ENCODE peak calls at places on chromosome 20, in four cellular contexts. R is HT1080, L is endodermal cell, I is thoracic aorta. W is an unnamed sample.

GRCh38 chr20:62269871-62270270 is 31.6 kb downstream of the OSBPL2 start:
- DNase-seq in R (no peak), I (no peak), L (no peak), W (no peak)

GRCh38 chr20:13212750-13213149 is 8.3 kb upstream of the ISM1 start:
- DNase-seq in R (no peak), I (no peak), L (no peak), W (no peak)

GRCh38 chr20:45450097-45450818 is 19.3 kb upstream of the WFDC2 start:
- DNase-seq in I (no peak), L (peak), R (peak), W (no peak)

GRCh38 chr20:62804632-62805364 is at the start of gene OGFR:
- DNase-seq in I (no peak), R (no peak), L (peak), W (no peak)

GRCh38 chr20:47795214-47795667 is 10.0 kb upstream of the SULF2 start:
- DNase-seq in L (no peak), R (peak), I (peak), W (peak)

GRCh38 chr20:60071965-60072364 is 113.7 kb downstream of the CDH26 start:
- DNase-seq in L (no peak), R (peak), I (no peak), W (no peak)

GRCh38 chr20:36573103-36573797 is at the start of gene TGIF2:
- DNase-seq in L (peak), R (peak), I (peak), W (peak)

GRCh38 chr20:18496042-18496441 is 983 bp downstream of the RBBP9 start:
- DNase-seq in L (peak), R (no peak), I (no peak), W (no peak)

GRCh38 chr20:11221046-11221445 is 547.2 kb upstream of the JAG1 start:
- DNase-seq in I (no peak), L (no peak), R (no peak), W (no peak)

GRCh38 chr20:53331151-53331973 is 262.3 kb downstream of the ZNF217 start:
- DNase-seq in I (no peak), L (peak), R (peak), W (no peak)